ENCODE peak calls at places on chromosomes 16 and 17, in eight cellular contexts. One of them, this sample, is unnamed.

GRCh38 chr17:69423450-69423849 is 9.0 kb downstream of the MAP2K6 start:
- DNase-seq in HFF-Myc: no peak
- DNase-seq in colonic mucosa: no peak
- DNase-seq in cardiac muscle cell: no peak
- DNase-seq in ascending aorta: no peak
- DNase-seq in coronary artery: no peak
- DNase-seq in tibial nerve: no peak
- DNase-seq in gastrocnemius medialis: no peak
- DNase-seq in this sample: no peak

GRCh38 chr16:27230562-27230991 is 27.3 kb downstream of the KDM8 start:
- DNase-seq in HFF-Myc: no peak
- DNase-seq in colonic mucosa: peak
- DNase-seq in cardiac muscle cell: no peak
- DNase-seq in ascending aorta: no peak
- DNase-seq in coronary artery: no peak
- DNase-seq in tibial nerve: no peak
- DNase-seq in gastrocnemius medialis: no peak
- DNase-seq in this sample: no peak

GRCh38 chr16:85426806-85427205 is 186.3 kb upstream of the GSE1 start:
- DNase-seq in HFF-Myc: no peak
- DNase-seq in colonic mucosa: peak
- DNase-seq in cardiac muscle cell: no peak
- DNase-seq in ascending aorta: no peak
- DNase-seq in coronary artery: no peak
- DNase-seq in tibial nerve: no peak
- DNase-seq in gastrocnemius medialis: peak
- DNase-seq in this sample: no peak

GRCh38 chr16:86581458-86581857 is 3.1 kb downstream of the FOXL1 start:
- DNase-seq in HFF-Myc: no peak
- DNase-seq in colonic mucosa: no peak
- DNase-seq in cardiac muscle cell: no peak
- DNase-seq in ascending aorta: no peak
- DNase-seq in coronary artery: peak
- DNase-seq in tibial nerve: no peak
- DNase-seq in gastrocnemius medialis: no peak
- DNase-seq in this sample: no peak

GRCh38 chr17:55348749-55349354 is 72.8 kb downstream of the MMD start:
- DNase-seq in HFF-Myc: no peak
- DNase-seq in colonic mucosa: peak
- DNase-seq in cardiac muscle cell: peak
- DNase-seq in ascending aorta: peak
- DNase-seq in coronary artery: no peak
- DNase-seq in tibial nerve: peak
- DNase-seq in gastrocnemius medialis: peak
- DNase-seq in this sample: peak

GRCh38 chr16:57007050-57007449 is 17.7 kb downstream of the NLRC5 start:
- DNase-seq in HFF-Myc: no peak
- DNase-seq in colonic mucosa: no peak
- DNase-seq in cardiac muscle cell: no peak
- DNase-seq in ascending aorta: no peak
- DNase-seq in coronary artery: no peak
- DNase-seq in tibial nerve: no peak
- DNase-seq in gastrocnemius medialis: no peak
- DNase-seq in this sample: no peak

GRCh38 chr17:38701504-38702165 is 3.4 kb upstream of the MLLT6 start:
- DNase-seq in HFF-Myc: no peak
- DNase-seq in colonic mucosa: peak
- DNase-seq in cardiac muscle cell: peak
- DNase-seq in ascending aorta: peak
- DNase-seq in coronary artery: no peak
- DNase-seq in tibial nerve: no peak
- DNase-seq in gastrocnemius medialis: no peak
- DNase-seq in this sample: peak

GRCh38 chr16:56190903-56191806 is at the start of gene GNAO1:
- DNase-seq in HFF-Myc: no peak
- DNase-seq in colonic mucosa: no peak
- DNase-seq in cardiac muscle cell: peak
- DNase-seq in ascending aorta: peak
- DNase-seq in coronary artery: no peak
- DNase-seq in tibial nerve: no peak
- DNase-seq in gastrocnemius medialis: peak
- DNase-seq in this sample: peak

GRCh38 chr17:59829217-59830006 is 63.3 kb downstream of the TUBD1 start:
- DNase-seq in HFF-Myc: peak
- DNase-seq in colonic mucosa: peak
- DNase-seq in cardiac muscle cell: peak
- DNase-seq in ascending aorta: no peak
- DNase-seq in coronary artery: no peak
- DNase-seq in tibial nerve: no peak
- DNase-seq in gastrocnemius medialis: no peak
- DNase-seq in this sample: peak

GRCh38 chr17:15291674-15292361 is 26.7 kb upstream of the PMP22 start:
- DNase-seq in HFF-Myc: no peak
- DNase-seq in colonic mucosa: no peak
- DNase-seq in cardiac muscle cell: peak
- DNase-seq in ascending aorta: no peak
- DNase-seq in coronary artery: no peak
- DNase-seq in tibial nerve: no peak
- DNase-seq in gastrocnemius medialis: no peak
- DNase-seq in this sample: peak

GRCh38 chr17:60959696-60960095 is 282.0 kb downstream of the BCAS3 start:
- DNase-seq in HFF-Myc: no peak
- DNase-seq in colonic mucosa: no peak
- DNase-seq in cardiac muscle cell: no peak
- DNase-seq in ascending aorta: no peak
- DNase-seq in coronary artery: no peak
- DNase-seq in tibial nerve: no peak
- DNase-seq in gastrocnemius medialis: no peak
- DNase-seq in this sample: no peak

GRCh38 chr16:23194497-23195221 is 12.1 kb downstream of the SCNN1G start:
- DNase-seq in HFF-Myc: no peak
- DNase-seq in colonic mucosa: no peak
- DNase-seq in cardiac muscle cell: no peak
- DNase-seq in ascending aorta: no peak
- DNase-seq in coronary artery: no peak
- DNase-seq in tibial nerve: no peak
- DNase-seq in gastrocnemius medialis: no peak
- DNase-seq in this sample: no peak

GRCh38 chr16:17647879-17648649 is 177.3 kb upstream of the XYLT1 start:
- DNase-seq in HFF-Myc: no peak
- DNase-seq in colonic mucosa: no peak
- DNase-seq in cardiac muscle cell: no peak
- DNase-seq in ascending aorta: no peak
- DNase-seq in coronary artery: no peak
- DNase-seq in tibial nerve: no peak
- DNase-seq in gastrocnemius medialis: no peak
- DNase-seq in this sample: no peak

GRCh38 chr17:47320879-47321502 is 2.8 kb upstream of the EFCAB13 start:
- DNase-seq in HFF-Myc: no peak
- DNase-seq in colonic mucosa: no peak
- DNase-seq in cardiac muscle cell: no peak
- DNase-seq in ascending aorta: no peak
- DNase-seq in coronary artery: no peak
- DNase-seq in tibial nerve: no peak
- DNase-seq in gastrocnemius medialis: no peak
- DNase-seq in this sample: no peak

GRCh38 chr17:47324224-47325020 is 667 bp downstream of the EFCAB13 start:
- DNase-seq in HFF-Myc: no peak
- DNase-seq in colonic mucosa: peak
- DNase-seq in cardiac muscle cell: peak
- DNase-seq in ascending aorta: peak
- DNase-seq in coronary artery: peak
- DNase-seq in tibial nerve: peak
- DNase-seq in gastrocnemius medialis: peak
- DNase-seq in this sample: peak

GRCh38 chr17:47330548-47330947 is 6.8 kb downstream of the EFCAB13 start:
- DNase-seq in HFF-Myc: no peak
- DNase-seq in colonic mucosa: no peak
- DNase-seq in cardiac muscle cell: no peak
- DNase-seq in ascending aorta: no peak
- DNase-seq in coronary artery: no peak
- DNase-seq in tibial nerve: no peak
- DNase-seq in gastrocnemius medialis: no peak
- DNase-seq in this sample: no peak

GRCh38 chr17:47323382-47324223 is at the start of gene EFCAB13:
- DNase-seq in HFF-Myc: no peak
- DNase-seq in colonic mucosa: peak
- DNase-seq in cardiac muscle cell: peak
- DNase-seq in ascending aorta: peak
- DNase-seq in coronary artery: peak
- DNase-seq in tibial nerve: peak
- DNase-seq in gastrocnemius medialis: peak
- DNase-seq in this sample: peak

GRCh38 chr17:47325176-47325575 is 1.4 kb downstream of the EFCAB13 start:
- DNase-seq in HFF-Myc: no peak
- DNase-seq in colonic mucosa: no peak
- DNase-seq in cardiac muscle cell: no peak
- DNase-seq in ascending aorta: no peak
- DNase-seq in coronary artery: no peak
- DNase-seq in tibial nerve: no peak
- DNase-seq in gastrocnemius medialis: no peak
- DNase-seq in this sample: no peak
- H3K4me3 ChIP-seq in HFF-Myc: no peak
- H3K4me3 ChIP-seq in colonic mucosa: no peak
- H3K4me3 ChIP-seq in cardiac muscle cell: no peak
- H3K4me3 ChIP-seq in ascending aorta: no peak
- H3K4me3 ChIP-seq in coronary artery: no peak
- H3K4me3 ChIP-seq in tibial nerve: no peak
- H3K4me3 ChIP-seq in gastrocnemius medialis: no peak
- H3K4me3 ChIP-seq in this sample: no peak

GRCh38 chr17:32490101-32490482 is 3.3 kb downstream of the CDK5R1 start:
- DNase-seq in HFF-Myc: no peak
- DNase-seq in colonic mucosa: no peak
- DNase-seq in cardiac muscle cell: no peak
- DNase-seq in ascending aorta: no peak
- DNase-seq in coronary artery: no peak
- DNase-seq in tibial nerve: no peak
- DNase-seq in gastrocnemius medialis: no peak
- DNase-seq in this sample: no peak
- TF ChIP-seq CTCF in HFF-Myc: no peak
- TF ChIP-seq CTCF in colonic mucosa: no peak
- TF ChIP-seq CTCF in cardiac muscle cell: no peak
- TF ChIP-seq CTCF in ascending aorta: no peak
- TF ChIP-seq CTCF in coronary artery: no peak
- TF ChIP-seq CTCF in tibial nerve: no peak
- TF ChIP-seq CTCF in gastrocnemius medialis: no peak
- TF ChIP-seq CTCF in this sample: no peak

DNA sequence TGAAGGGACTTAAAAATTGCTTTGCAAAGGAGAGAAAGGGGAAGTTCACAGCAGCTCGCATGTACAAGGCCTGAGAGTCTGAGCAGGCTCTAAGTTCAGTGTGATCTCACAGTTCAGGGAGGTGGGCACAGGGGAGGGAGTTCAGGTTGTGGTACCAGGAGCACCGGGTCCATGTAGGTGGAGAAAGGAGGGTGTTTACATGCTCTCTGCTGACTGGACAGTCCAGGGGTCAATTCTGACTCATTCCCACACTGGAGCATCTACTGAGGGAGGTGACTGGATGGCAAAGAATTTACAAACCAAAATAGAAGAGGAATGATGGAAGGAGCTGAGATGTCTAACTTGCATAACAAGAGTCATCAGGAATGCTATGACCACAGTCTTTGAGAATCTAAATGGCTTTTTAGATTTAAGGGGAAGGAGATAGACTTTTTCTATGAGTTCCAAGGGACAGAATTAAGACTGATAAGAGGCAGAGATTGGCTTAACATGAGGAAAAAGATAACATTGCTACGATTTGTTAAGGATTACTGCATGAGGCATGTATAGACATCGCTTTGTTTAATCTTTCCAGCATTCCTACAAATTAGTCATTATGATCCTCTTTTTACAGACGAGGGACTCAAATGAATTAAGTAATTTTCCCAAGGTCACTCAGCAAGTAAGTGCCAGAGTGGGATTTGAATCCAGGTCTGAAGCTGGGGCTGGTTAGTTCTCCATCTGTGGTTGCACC is 29.9 kb downstream of the MIS12 start:
- DNase-seq in HFF-Myc: peak
- DNase-seq in colonic mucosa: no peak
- DNase-seq in cardiac muscle cell: peak
- DNase-seq in ascending aorta: no peak
- DNase-seq in coronary artery: no peak
- DNase-seq in tibial nerve: no peak
- DNase-seq in gastrocnemius medialis: no peak
- DNase-seq in this sample: peak
- H3K4me3 ChIP-seq in HFF-Myc: no peak
- H3K4me3 ChIP-seq in colonic mucosa: no peak
- H3K4me3 ChIP-seq in cardiac muscle cell: no peak
- H3K4me3 ChIP-seq in ascending aorta: no peak
- H3K4me3 ChIP-seq in coronary artery: no peak
- H3K4me3 ChIP-seq in tibial nerve: no peak
- H3K4me3 ChIP-seq in gastrocnemius medialis: no peak
- H3K4me3 ChIP-seq in this sample: no peak

GRCh38 chr17:4956493-4957061 is 5.7 kb downstream of the ENO3 start:
- DNase-seq in HFF-Myc: no peak
- DNase-seq in colonic mucosa: no peak
- DNase-seq in cardiac muscle cell: no peak
- DNase-seq in ascending aorta: no peak
- DNase-seq in coronary artery: no peak
- DNase-seq in tibial nerve: no peak
- DNase-seq in gastrocnemius medialis: no peak
- DNase-seq in this sample: no peak
- TF ChIP-seq CTCF in HFF-Myc: peak
- TF ChIP-seq CTCF in colonic mucosa: no peak
- TF ChIP-seq CTCF in cardiac muscle cell: peak
- TF ChIP-seq CTCF in ascending aorta: no peak
- TF ChIP-seq CTCF in coronary artery: no peak
- TF ChIP-seq CTCF in tibial nerve: peak
- TF ChIP-seq CTCF in gastrocnemius medialis: peak
- TF ChIP-seq CTCF in this sample: no peak